ENCODE peak calls at places on chromosome 20, in five cellular contexts. K, L, Z, S and A are unnamed samples.
A peak's percentile ranks its signal among the peaks of the same experiment; 100 is the strongest.

GRCh38 chr20:21693322-21693721 is 12.1 kb upstream of the PAX1 start:
- DNase-seq in K (no peak), L (no peak), Z (no peak), S (peak; percentile 28), A (no peak)

GRCh38 chr20:9458075-9458818 is 56.1 kb upstream of the LAMP5 start:
- DNase-seq in K (peak; percentile 29), L (peak; percentile 35), Z (no peak), S (peak; percentile 39), A (peak; percentile 13)

GRCh38 chr20:47133809-47134456 is 222.6 kb downstream of the ZMYND8 start:
- DNase-seq in K (peak; percentile 75), L (peak; percentile 89), Z (no peak), S (no peak), A (peak; percentile 72)

GRCh38 chr20:44618318-44618731 is 33.2 kb downstream of the ADA start:
- DNase-seq in K (no peak), L (no peak), Z (no peak), S (no peak), A (no peak)

GRCh38 chr20:10594286-10594868 is 79.4 kb downstream of the JAG1 start:
- DNase-seq in K (no peak), L (no peak), Z (no peak), S (no peak), A (no peak)

GRCh38 chr20:50510706-50511401 is 671 bp downstream of the PTPN1 start:
- DNase-seq in K (no peak), L (peak; percentile 27), Z (no peak), S (peak; percentile 34), A (peak; percentile 11)

GRCh38 chr20:54020348-54020747 is 50.0 kb downstream of the BCAS1 start:
- DNase-seq in K (no peak), L (no peak), Z (no peak), S (no peak), A (no peak)

GRCh38 chr20:50346372-50347347 is 156.0 kb downstream of the CEBPB start:
- DNase-seq in K (peak; percentile 89), L (peak; percentile 84), Z (no peak), S (peak; percentile 69), A (peak; percentile 77)

GRCh38 chr20:10357974-10358373 is 76.0 kb downstream of the MKKS start:
- DNase-seq in K (peak; percentile 45), L (peak; percentile 8), Z (no peak), S (peak; percentile 53), A (no peak)

GRCh38 chr20:3420211-3420707 is 12.8 kb upstream of the DNAAF9 start:
- DNase-seq in K (peak; percentile 33), L (peak; percentile 50), Z (no peak), S (no peak), A (peak; percentile 32)

GRCh38 chr20:10619427-10619826 is 54.4 kb downstream of the JAG1 start:
- DNase-seq in K (peak; percentile 92), L (peak; percentile 91), Z (no peak), S (peak; percentile 92), A (peak; percentile 78)

GRCh38 chr20:32457476-32457986 is 99.4 kb downstream of the ASXL1 start:
- DNase-seq in K (peak; percentile 82), L (peak; percentile 79), Z (no peak), S (peak; percentile 93), A (peak; percentile 97)

GRCh38 chr20:50729925-50730764 is 1.2 kb upstream of the PARD6B start:
- DNase-seq in K (peak; percentile 40), L (no peak), Z (no peak), S (peak; percentile 27), A (peak; percentile 48)

GRCh38 chr20:5612476-5613291 is 137.5 kb upstream of the SHLD1 start:
- DNase-seq in K (peak; percentile 68), L (peak; percentile 37), Z (no peak), S (no peak), A (peak; percentile 37)

GRCh38 chr20:25077610-25078169 is 4.3 kb downstream of the VSX1 start:
- DNase-seq in K (peak; percentile 59), L (peak; percentile 47), Z (no peak), S (peak; percentile 51), A (peak; percentile 64)

GRCh38 chr20:49575551-49576060 is 7.7 kb upstream of the PTGIS start:
- DNase-seq in K (peak; percentile 56), L (no peak), Z (no peak), S (peak; percentile 50), A (no peak)

GRCh38 chr20:32681175-32682084 is 7.7 kb upstream of the C20orf203 start:
- DNase-seq in K (no peak), L (peak; percentile 41), Z (no peak), S (peak; percentile 92), A (no peak)

GRCh38 chr20:44302026-44302669 is 8.9 kb downstream of the FITM2 start:
- DNase-seq in K (no peak), L (no peak), Z (no peak), S (no peak), A (no peak)

GRCh38 chr20:2617099-2617714 is 35.2 kb upstream of the NOP56 start:
- DNase-seq in K (no peak), L (no peak), Z (no peak), S (no peak), A (no peak)

GRCh38 chr20:62860924-62861691 is 514 bp downstream of the TCFL5 start:
- DNase-seq in K (peak; percentile 69), L (peak; percentile 28), Z (peak; percentile 47), S (peak; percentile 53), A (peak; percentile 60)

GRCh38 chr20:62595491-62595890 is 46.8 kb upstream of the SLCO4A1 start:
- DNase-seq in K (peak; percentile 55), L (peak; percentile 59), Z (no peak), S (peak; percentile 45), A (peak; percentile 90)

GRCh38 chr20:62088258-62089127 is 22.8 kb upstream of the TAF4 start:
- DNase-seq in K (peak; percentile 77), L (peak; percentile 82), Z (no peak), S (peak; percentile 35), A (peak; percentile 64)

GRCh38 chr20:54153041-54153327 is 20.8 kb downstream of the CYP24A1 start:
- DNase-seq in K (no peak), L (no peak), Z (no peak), S (no peak), A (no peak)

GRCh38 chr20:8342401-8342800 is 210.3 kb downstream of the PLCB1 start:
- DNase-seq in K (no peak), L (no peak), Z (no peak), S (no peak), A (no peak)

GRCh38 chr20:17618673-17619013 is 48.8 kb downstream of the DSTN start:
- DNase-seq in K (no peak), L (no peak), Z (no peak), S (no peak), A (no peak)